ENCODE peak calls at places on chromosomes 7 and 10, in eight cellular contexts. E is body of pancreas, Y is IMR-90, H is adrenal gland, F is A549, C is ovary, A is spleen, G is HepG2. S is an unnamed sample.
A peak's percentile ranks its signal among the peaks of the same experiment; 100 is the strongest.

GRCh38 chr10:43401627-43402026 is 7.4 kb downstream of the HNRNPF start:
- DNase-seq in E (no peak), Y (no peak), H (no peak), F (no peak), C (no peak), A (no peak), G (no peak), S (peak; percentile 35)

GRCh38 chr7:178444-178843 is 13.9 kb upstream of the FAM20C start:
- DNase-seq in E (no peak), Y (no peak), H (no peak), F (no peak), C (no peak), A (no peak), G (no peak), S (no peak)

GRCh38 chr7:31688990-31689389 is 2.0 kb downstream of the PPP1R17 start:
- DNase-seq in E (no peak), Y (no peak), H (no peak), F (no peak), C (no peak), A (no peak), G (no peak), S (no peak)

GRCh38 chr10:7494034-7494433 is 83.2 kb upstream of the SFMBT2 start:
- DNase-seq in E (no peak), Y (no peak), H (no peak), F (no peak), C (no peak), A (no peak), G (no peak), S (no peak)

GRCh38 chr10:69425513-69426298 is 9.0 kb upstream of the TACR2 start:
- DNase-seq in E (peak; percentile 70), Y (no peak), H (no peak), F (no peak), C (no peak), A (peak; percentile 35), G (peak; percentile 80), S (peak; percentile 88)

GRCh38 chr7:31006864-31007263 is 43.1 kb downstream of the GHRHR start:
- DNase-seq in E (no peak), Y (no peak), H (no peak), F (no peak), C (no peak), A (peak; percentile 29), G (no peak), S (no peak)

GRCh38 chr10:70778267-70778924 is 6.8 kb downstream of the TBATA start:
- DNase-seq in E (no peak), Y (no peak), H (no peak), F (no peak), C (no peak), A (no peak), G (no peak), S (no peak)

GRCh38 chr7:64463636-64464375 is 99.1 kb downstream of the ZNF680 start:
- DNase-seq in E (peak; percentile 58), Y (peak; percentile 4), H (peak; percentile 33), F (no peak), C (peak; percentile 72), A (no peak), G (no peak), S (no peak)

GRCh38 chr10:14749051-14749809 is 25.5 kb downstream of the FAM107B start:
- DNase-seq in E (peak; percentile 59), Y (no peak), H (no peak), F (peak; percentile 27), C (no peak), A (peak; percentile 86), G (peak; percentile 21), S (peak; percentile 59)

GRCh38 chr7:114648680-114649079 is 234.1 kb downstream of the FOXP2 start:
- DNase-seq in E (no peak), Y (no peak), H (no peak), F (no peak), C (no peak), A (no peak), G (no peak), S (no peak)

GRCh38 chr7:119335405-119335804 is 937.6 kb upstream of the KCND2 start:
- DNase-seq in E (no peak), Y (no peak), H (no peak), F (no peak), C (no peak), A (no peak), G (no peak), S (no peak)

GRCh38 chr7:41579961-41580935 is 122.6 kb downstream of the INHBA start:
- DNase-seq in E (no peak), Y (peak; percentile 96), H (no peak), F (peak; percentile 38), C (no peak), A (no peak), G (no peak), S (no peak)

GRCh38 chr10:132519382-132520146 is 18.0 kb upstream of the INPP5A start:
- DNase-seq in E (no peak), Y (no peak), H (no peak), F (no peak), C (peak; percentile 58), A (peak; percentile 80), G (no peak), S (peak; percentile 46)

GRCh38 chr10:7856685-7857084 is 38.4 kb downstream of the TAF3 start:
- DNase-seq in E (no peak), Y (peak; percentile 4), H (no peak), F (no peak), C (no peak), A (no peak), G (no peak), S (no peak)

GRCh38 chr7:111796671-111797070 is 234.4 kb upstream of the IMMP2L start:
- DNase-seq in E (no peak), Y (peak; percentile 4), H (no peak), F (peak; percentile 25), C (no peak), A (no peak), G (no peak), S (no peak)

GRCh38 chr7:140810830-140811556 is 113.7 kb downstream of the BRAF start:
- DNase-seq in E (peak; percentile 73), Y (peak; percentile 66), H (peak; percentile 65), F (peak; percentile 75), C (no peak), A (no peak), G (peak; percentile 76), S (peak; percentile 84)

GRCh38 chr10:107814865-107815487 is 650.5 kb upstream of the SORCS1 start:
- DNase-seq in E (peak; percentile 63), Y (peak; percentile 5), H (peak; percentile 42), F (peak; percentile 39), C (no peak), A (no peak), G (peak; percentile 5), S (peak; percentile 17)

GRCh38 chr7:23852135-23852534 is 142.1 kb downstream of the STK31 start:
- DNase-seq in E (no peak), Y (no peak), H (no peak), F (no peak), C (no peak), A (no peak), G (no peak), S (no peak)

GRCh38 chr10:15300145-15300544 is 70.9 kb downstream of the FAM171A1 start:
- DNase-seq in E (no peak), Y (no peak), H (no peak), F (no peak), C (no peak), A (no peak), G (no peak), S (no peak)

GRCh38 chr10:17872191-17873091 is 63.3 kb downstream of the MRC1 start:
- DNase-seq in E (no peak), Y (peak; percentile 21), H (no peak), F (peak; percentile 28), C (no peak), A (no peak), G (peak; percentile 1), S (no peak)

GRCh38 chr7:26166681-26167266 is 14.8 kb downstream of the NFE2L3 start:
- DNase-seq in E (no peak), Y (no peak), H (no peak), F (no peak), C (no peak), A (no peak), G (no peak), S (no peak)

GRCh38 chr7:50720295-50720694 is 62.4 kb downstream of the GRB10 start:
- DNase-seq in E (no peak), Y (no peak), H (no peak), F (no peak), C (no peak), A (no peak), G (no peak), S (no peak)

GRCh38 chr7:43838201-43838659 is 31.1 kb downstream of the MRPS24 start:
- DNase-seq in E (no peak), Y (no peak), H (no peak), F (no peak), C (no peak), A (no peak), G (no peak), S (no peak)

GRCh38 chr7:43834463-43835251 is 34.7 kb downstream of the MRPS24 start:
- DNase-seq in E (peak; percentile 6), Y (peak; percentile 40), H (no peak), F (peak; percentile 66), C (no peak), A (no peak), G (no peak), S (no peak)
- H3K4me3 ChIP-seq in E (no peak overlapping the region), Y (peak overlapping the region; percentile 3), H (no peak overlapping the region), F (peak overlapping the region; percentile 20), C (no peak overlapping the region), A (peak overlapping the region; percentile 67), G (no peak overlapping the region), S (peak overlapping the region; percentile 37)

GRCh38 chr7:69598081-69598486 is at the start of gene AUTS2:
- DNase-seq in E (peak; percentile 90), Y (peak; percentile 43), H (peak; percentile 89), F (peak; percentile 86), C (peak; percentile 96), A (peak; percentile 93), G (peak; percentile 44), S (peak; percentile 86)
- TF ChIP-seq POLR2A in E (no peak), Y (no peak), H (no peak), F (no peak), C (no peak), A (no peak), G (no peak), S (no peak)

DNA sequence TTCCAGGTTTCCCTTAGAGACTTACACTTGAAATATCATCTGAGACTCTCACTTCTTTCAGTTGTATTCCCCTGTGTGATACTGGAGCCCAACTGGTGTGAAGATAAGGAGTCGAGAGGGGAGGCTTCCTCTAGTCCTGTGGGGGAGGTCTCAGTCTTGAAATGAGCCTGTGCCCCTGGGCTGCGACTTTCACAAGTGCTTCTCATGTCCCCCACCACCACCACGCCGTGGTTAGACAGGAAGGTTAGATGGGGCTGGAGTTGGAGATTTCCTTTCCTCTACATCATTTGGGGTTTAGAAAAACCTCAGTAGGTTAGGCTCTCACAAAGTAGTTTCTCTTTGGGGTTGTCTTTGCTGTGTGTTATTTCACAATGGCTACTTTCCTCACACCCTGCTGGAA is 25.6 kb upstream of the MKX start:
- DNase-seq in E (no peak), Y (no peak), H (no peak), F (no peak), C (no peak), A (no peak), G (no peak), S (no peak)
- H3K4me3 ChIP-seq in E (no peak overlapping the region), Y (no peak overlapping the region), H (no peak overlapping the region), F (no peak overlapping the region), C (no peak overlapping the region), A (no peak overlapping the region), G (no peak overlapping the region), S (no peak overlapping the region)

DNA sequence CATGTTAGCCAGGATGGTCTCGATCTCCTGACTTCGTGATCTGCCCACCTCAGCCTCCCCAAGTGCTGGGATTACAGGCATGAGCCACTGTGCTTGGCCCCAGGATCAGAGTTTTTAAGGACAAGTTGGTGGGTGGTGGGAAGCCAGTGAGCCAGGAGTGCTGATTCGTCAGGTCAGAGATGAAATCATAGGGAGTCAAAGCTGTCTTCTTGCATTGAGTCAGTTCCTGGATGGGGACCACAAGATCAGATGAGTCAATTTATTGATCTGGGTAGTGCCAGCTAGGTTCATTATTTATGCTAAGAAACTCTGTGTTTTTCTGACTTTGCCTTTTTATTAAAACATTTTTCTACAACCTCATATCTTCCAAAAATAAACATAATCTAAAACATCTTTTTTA is 423.8 kb downstream of the ARL4A start:
- DNase-seq in E (no peak), Y (peak; percentile 70), H (no peak), F (no peak), C (no peak), A (no peak), G (no peak), S (no peak)
- TF ChIP-seq POLR2A in E (no peak), Y (no peak), H (no peak), F (no peak), C (no peak), A (no peak), G (no peak), S (no peak)